ENCODE peak calls at places on chromosomes 4 and X, in four cellular contexts. One of them, this sample, is unnamed.

GRCh38 chr4:15232725-15233597 is 194.9 kb upstream of the C1QTNF7 start:
- DNase-seq in ascending aorta: no peak
- DNase-seq in kidney: no peak
- DNase-seq in T-helper 2 cell: no peak
- DNase-seq in this sample: no peak

GRCh38 chrX:132490086-132490419 is 1.2 kb upstream of the MBNL3 start:
- DNase-seq in ascending aorta: no peak
- DNase-seq in kidney: no peak
- DNase-seq in T-helper 2 cell: no peak
- DNase-seq in this sample: no peak

GRCh38 chr4:105605493-105605892 is 53.1 kb downstream of the ARHGEF38 start:
- DNase-seq in ascending aorta: no peak
- DNase-seq in kidney: no peak
- DNase-seq in T-helper 2 cell: no peak
- DNase-seq in this sample: no peak

GRCh38 chrX:25941559-25942250 is 196.4 kb upstream of the MAGEB18 start:
- DNase-seq in ascending aorta: no peak
- DNase-seq in kidney: no peak
- DNase-seq in T-helper 2 cell: no peak
- DNase-seq in this sample: no peak

GRCh38 chr4:61924131-61924530 is 724.0 kb downstream of the ADGRL3 start:
- DNase-seq in ascending aorta: no peak
- DNase-seq in kidney: no peak
- DNase-seq in T-helper 2 cell: no peak
- DNase-seq in this sample: no peak

GRCh38 chr4:98938386-98938785 is 9.5 kb upstream of the EIF4E start:
- DNase-seq in ascending aorta: no peak
- DNase-seq in kidney: no peak
- DNase-seq in T-helper 2 cell: no peak
- DNase-seq in this sample: no peak

GRCh38 chrX:87338510-87338909 is 179.1 kb upstream of the KLHL4 start:
- DNase-seq in ascending aorta: no peak
- DNase-seq in kidney: no peak
- DNase-seq in T-helper 2 cell: no peak
- DNase-seq in this sample: no peak

GRCh38 chr4:159328766-159329165 is 225.9 kb downstream of the RAPGEF2 start:
- DNase-seq in ascending aorta: no peak
- DNase-seq in kidney: no peak
- DNase-seq in T-helper 2 cell: no peak
- DNase-seq in this sample: no peak

GRCh38 chrX:136750364-136750763 is 30.4 kb downstream of the ARHGEF6 start:
- DNase-seq in ascending aorta: no peak
- DNase-seq in kidney: no peak
- DNase-seq in T-helper 2 cell: no peak
- DNase-seq in this sample: no peak

GRCh38 chr4:101156619-101157310 is 190.6 kb downstream of the PPP3CA start:
- DNase-seq in ascending aorta: no peak
- DNase-seq in kidney: no peak
- DNase-seq in T-helper 2 cell: no peak
- DNase-seq in this sample: no peak

GRCh38 chrX:47804315-47804714 is 32.4 kb upstream of the ZNF81 start:
- DNase-seq in ascending aorta: no peak
- DNase-seq in kidney: no peak
- DNase-seq in T-helper 2 cell: no peak
- DNase-seq in this sample: no peak

GRCh38 chr4:39597695-39598381 is 40.8 kb downstream of the SMIM14 start:
- DNase-seq in ascending aorta: no peak
- DNase-seq in kidney: no peak
- DNase-seq in T-helper 2 cell: no peak
- DNase-seq in this sample: no peak

GRCh38 chr4:78032929-78033328 is 24.2 kb upstream of the FRAS1 start:
- DNase-seq in ascending aorta: no peak
- DNase-seq in kidney: no peak
- DNase-seq in T-helper 2 cell: no peak
- DNase-seq in this sample: no peak

GRCh38 chrX:49308604-49309269 is 5.3 kb downstream of the GAGE10 start:
- DNase-seq in ascending aorta: no peak
- DNase-seq in kidney: no peak
- DNase-seq in T-helper 2 cell: peak
- DNase-seq in this sample: peak

GRCh38 chrX:41556958-41557357 is 109.8 kb downstream of the NYX start:
- DNase-seq in ascending aorta: no peak
- DNase-seq in kidney: no peak
- DNase-seq in T-helper 2 cell: peak
- DNase-seq in this sample: no peak

GRCh38 chr4:12409507-12410190 is 981.0 kb upstream of the HS3ST1 start:
- DNase-seq in ascending aorta: no peak
- DNase-seq in kidney: no peak
- DNase-seq in T-helper 2 cell: no peak
- DNase-seq in this sample: no peak

GRCh38 chrX:133812382-133812781 is 173.0 kb downstream of the GPC3 start:
- DNase-seq in ascending aorta: no peak
- DNase-seq in kidney: no peak
- DNase-seq in T-helper 2 cell: no peak
- DNase-seq in this sample: no peak

GRCh38 chrX:124010157-124010556 is 48.7 kb downstream of the STAG2 start:
- DNase-seq in ascending aorta: no peak
- DNase-seq in kidney: no peak
- DNase-seq in T-helper 2 cell: no peak
- DNase-seq in this sample: no peak

GRCh38 chr4:3372933-3373465 is 68.8 kb upstream of the HGFAC start:
- DNase-seq in ascending aorta: peak
- DNase-seq in kidney: peak
- DNase-seq in T-helper 2 cell: no peak
- DNase-seq in this sample: no peak

GRCh38 chrX:38929966-38930421 is 128.7 kb downstream of the MID1IP1 start:
- DNase-seq in ascending aorta: peak
- DNase-seq in kidney: no peak
- DNase-seq in T-helper 2 cell: no peak
- DNase-seq in this sample: no peak

GRCh38 chr4:4402966-4403365 is 16.1 kb downstream of the NSG1 start:
- DNase-seq in ascending aorta: no peak
- DNase-seq in kidney: no peak
- DNase-seq in T-helper 2 cell: no peak
- DNase-seq in this sample: no peak

GRCh38 chrX:37302569-37302968 is 46.6 kb upstream of the PRRG1 start:
- DNase-seq in ascending aorta: no peak
- DNase-seq in kidney: no peak
- DNase-seq in T-helper 2 cell: no peak
- DNase-seq in this sample: no peak

GRCh38 chr4:55172694-55173287 is 47.4 kb upstream of the KDR start:
- DNase-seq in ascending aorta: no peak
- DNase-seq in kidney: peak
- DNase-seq in T-helper 2 cell: no peak
- DNase-seq in this sample: no peak

GRCh38 chrX:11059923-11060322 is 51.2 kb upstream of the HCCS start:
- DNase-seq in ascending aorta: no peak
- DNase-seq in kidney: no peak
- DNase-seq in T-helper 2 cell: no peak
- DNase-seq in this sample: no peak

GRCh38 chr4:26150948-26151347 is 169.9 kb upstream of the RBPJ start:
- DNase-seq in ascending aorta: peak
- DNase-seq in kidney: no peak
- DNase-seq in T-helper 2 cell: no peak
- DNase-seq in this sample: no peak

GRCh38 chrX:37454537-37455285 is 105.5 kb downstream of the PRRG1 start:
- DNase-seq in ascending aorta: no peak
- DNase-seq in kidney: no peak
- DNase-seq in T-helper 2 cell: no peak
- DNase-seq in this sample: no peak

GRCh38 chrX:30906726-30907125 is 17.7 kb upstream of the TAB3 start:
- DNase-seq in ascending aorta: no peak
- DNase-seq in kidney: no peak
- DNase-seq in T-helper 2 cell: no peak
- DNase-seq in this sample: no peak

GRCh38 chr4:86848136-86848535 is 1.0 kb downstream of the SLC10A6 start:
- DNase-seq in ascending aorta: no peak
- DNase-seq in kidney: no peak
- DNase-seq in T-helper 2 cell: no peak
- DNase-seq in this sample: no peak

GRCh38 chr4:150387983-150388382 is 194.0 kb upstream of the MAB21L2 start:
- DNase-seq in ascending aorta: no peak
- DNase-seq in kidney: no peak
- DNase-seq in T-helper 2 cell: no peak
- DNase-seq in this sample: no peak

GRCh38 chr4:68175562-68176155 is 46.0 kb upstream of the TMPRSS11F start:
- DNase-seq in ascending aorta: no peak
- DNase-seq in kidney: no peak
- DNase-seq in T-helper 2 cell: no peak
- DNase-seq in this sample: no peak

GRCh38 chr4:142817442-142817841 is 28.7 kb downstream of the INPP4B start:
- DNase-seq in ascending aorta: peak
- DNase-seq in kidney: no peak
- DNase-seq in T-helper 2 cell: no peak
- DNase-seq in this sample: no peak

GRCh38 chr4:112340048-112340447 is 42.9 kb downstream of the ALPK1 start:
- DNase-seq in ascending aorta: no peak
- DNase-seq in kidney: no peak
- DNase-seq in T-helper 2 cell: no peak
- DNase-seq in this sample: no peak

GRCh38 chrX:105462191-105462590 is 241.7 kb upstream of the TEX13A start:
- DNase-seq in ascending aorta: no peak
- DNase-seq in kidney: no peak
- DNase-seq in T-helper 2 cell: no peak
- DNase-seq in this sample: no peak